ENCODE peak calls at places on chromosomes 4 and X, in five cellular contexts. X is upper lobe of left lung, D is right lobe of liver, B is ovary, C is fibroblast of pulmonary artery. O is an unnamed sample.

GRCh38 chr4:52982246-52982950 is 120.3 kb downstream of the RASL11B start:
- DNase-seq in X (no peak), D (no peak), B (no peak), C (peak; percentile 80), O (peak; percentile 81)

GRCh38 chr4:147754037-147754445 is 22.2 kb downstream of the ARHGAP10 start:
- DNase-seq in X (no peak), D (no peak), B (no peak), C (peak; percentile 68), O (peak; percentile 89)

GRCh38 chr4:30719363-30720020 is 677 bp upstream of the PCDH7 start:
- DNase-seq in X (peak; percentile 83), D (no peak), B (peak; percentile 21), C (peak; percentile 65), O (peak; percentile 71)

GRCh38 chrX:142804085-142804484 is 221.6 kb upstream of the SPANXN4 start:
- DNase-seq in X (no peak), D (no peak), B (no peak), C (no peak), O (no peak)

GRCh38 chrX:11336201-11336600 is 43.0 kb downstream of the AMELX start:
- DNase-seq in X (no peak), D (no peak), B (no peak), C (no peak), O (no peak)

GRCh38 chr4:18813055-18813454 is 791.5 kb upstream of the LCORL start:
- DNase-seq in X (no peak), D (no peak), B (no peak), C (no peak), O (no peak)

GRCh38 chr4:175916636-175917351 is 104.7 kb upstream of the GPM6A start:
- DNase-seq in X (no peak), D (no peak), B (no peak), C (no peak), O (no peak)

GRCh38 chr4:60128916-60129315 is 1071.2 kb upstream of the ADGRL3 start:
- DNase-seq in X (no peak), D (no peak), B (no peak), C (no peak), O (no peak)

GRCh38 chrX:17081969-17082368 is 135.5 kb downstream of the REPS2 start:
- DNase-seq in X (no peak), D (no peak), B (no peak), C (no peak), O (no peak)

GRCh38 chr4:78561677-78562076 is 10.1 kb downstream of the ANXA3 start:
- DNase-seq in X (no peak), D (no peak), B (no peak), C (peak; percentile 51), O (peak; percentile 84)

GRCh38 chrX:110847334-110847733 is 51.7 kb upstream of the CHRDL1 start:
- DNase-seq in X (no peak), D (no peak), B (no peak), C (peak; percentile 68), O (peak; percentile 81)

GRCh38 chrX:154439841-154440240 is 2.9 kb downstream of the GDI1 start:
- DNase-seq in X (no peak), D (peak; percentile 72), B (no peak), C (no peak), O (no peak)

GRCh38 chrX:25105251-25105650 is 89.5 kb upstream of the ARX start:
- DNase-seq in X (no peak), D (no peak), B (no peak), C (no peak), O (no peak)

GRCh38 chr4:62135565-62136156 is 935.5 kb downstream of the ADGRL3 start:
- DNase-seq in X (no peak), D (no peak), B (no peak), C (peak; percentile 25), O (no peak)

GRCh38 chr4:55758570-55758969 is 61.0 kb upstream of the EXOC1L start:
- DNase-seq in X (no peak), D (no peak), B (no peak), C (no peak), O (no peak)

GRCh38 chr4:189081831-189082230 is 858.8 kb upstream of the FRG1 start:
- DNase-seq in X (no peak), D (no peak), B (no peak), C (no peak), O (no peak)

GRCh38 chr4:153962311-153963039 is 173.6 kb upstream of the SFRP2 start:
- DNase-seq in X (no peak), D (no peak), B (no peak), C (no peak), O (no peak)

GRCh38 chr4:78923459-78924312 is 15.6 kb downstream of the PAQR3 start:
- DNase-seq in X (no peak), D (no peak), B (no peak), C (peak; percentile 9), O (no peak)

GRCh38 chr4:85475631-85476233 is 782 bp downstream of the ARHGAP24 start:
- DNase-seq in X (peak; percentile 81), D (no peak), B (peak; percentile 42), C (peak; percentile 62), O (peak; percentile 39)

GRCh38 chr4:100843897-100844296 is 326.1 kb upstream of the EMCN start:
- DNase-seq in X (no peak), D (no peak), B (no peak), C (no peak), O (no peak)

GRCh38 chr4:148530114-148530513 is 87.9 kb upstream of the NR3C2 start:
- DNase-seq in X (no peak), D (no peak), B (no peak), C (no peak), O (no peak)

GRCh38 chr4:101158136-101158485 is 189.2 kb downstream of the PPP3CA start:
- DNase-seq in X (no peak), D (no peak), B (no peak), C (no peak), O (no peak)

GRCh38 chr4:6259886-6260285 is 9.8 kb upstream of the WFS1 start:
- DNase-seq in X (no peak), D (no peak), B (no peak), C (no peak), O (no peak)

GRCh38 chr4:99845708-99846469 is 29.3 kb downstream of the DAPP1 start:
- DNase-seq in X (no peak), D (no peak), B (no peak), C (no peak), O (no peak)

GRCh38 chrX:139287155-139287924 is 243.2 kb upstream of the F9 start:
- DNase-seq in X (no peak), D (peak; percentile 60), B (no peak), C (no peak), O (no peak)

GRCh38 chr4:3649491-3649890 is 116.7 kb upstream of the ADRA2C start:
- DNase-seq in X (no peak), D (no peak), B (no peak), C (no peak), O (no peak)

GRCh38 chr4:123922847-123923246 is 526.3 kb downstream of the SPRY1 start:
- DNase-seq in X (no peak), D (no peak), B (no peak), C (peak; percentile 26), O (peak; percentile 25)

GRCh38 chrX:13064599-13065143 is 20.3 kb upstream of the FAM9C start:
- DNase-seq in X (no peak), D (no peak), B (no peak), C (peak; percentile 77), O (peak; percentile 78)

GRCh38 chr4:128572778-128573241 is 236.7 kb upstream of the JADE1 start:
- DNase-seq in X (no peak), D (no peak), B (no peak), C (no peak), O (no peak)

GRCh38 chr4:80189956-80190671 is 7.2 kb upstream of the PRDM8 start:
- DNase-seq in X (peak; percentile 32), D (no peak), B (no peak), C (peak; percentile 16), O (peak; percentile 45)
- H3K4me3 ChIP-seq in X (no peak overlapping the region), D (no peak overlapping the region), B (no peak overlapping the region), C (no peak overlapping the region), O (no peak overlapping the region)

GRCh38 chr4:10024303-10024702 is 3.0 kb upstream of the SLC2A9 start:
- DNase-seq in X (no peak), D (no peak), B (no peak), C (no peak), O (no peak)

GRCh38 chr4:10023806-10024205 is 2.5 kb upstream of the SLC2A9 start:
- DNase-seq in X (peak; percentile 18), D (no peak), B (no peak), C (peak; percentile 32), O (no peak)

GRCh38 chr4:10023050-10023419 is 1.7 kb upstream of the SLC2A9 start:
- DNase-seq in X (no peak), D (no peak), B (no peak), C (no peak), O (no peak)

GRCh38 chr4:10026485-10026884 is 5.2 kb upstream of the SLC2A9 start:
- DNase-seq in X (no peak), D (no peak), B (no peak), C (no peak), O (no peak)

DNA sequence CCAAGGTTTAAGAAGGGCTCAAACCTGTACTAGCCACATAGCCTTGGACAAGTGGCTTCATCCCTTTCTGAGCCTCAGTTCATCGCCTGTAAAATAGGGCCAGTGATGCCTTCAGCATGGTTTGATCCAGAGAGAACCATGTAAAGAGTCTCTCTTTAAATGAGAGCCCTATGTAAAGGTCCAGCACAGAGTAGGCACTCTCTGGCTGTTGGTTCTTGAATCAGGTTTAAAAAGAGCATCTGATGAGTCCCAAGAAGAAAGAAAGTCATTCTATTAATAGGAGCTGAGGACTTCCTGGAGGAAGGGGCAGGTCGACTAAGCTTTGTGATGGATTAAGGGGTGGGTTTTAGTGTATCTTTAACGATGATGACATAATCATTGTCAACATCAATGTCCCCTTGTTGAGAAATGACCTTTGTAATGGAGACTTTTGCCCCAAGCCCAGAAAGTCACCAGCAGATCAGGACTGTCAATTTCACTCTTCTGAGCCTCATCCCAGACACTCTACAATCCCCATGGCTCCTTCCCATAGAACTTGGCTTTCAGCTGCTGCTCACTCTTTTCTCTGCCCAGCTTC is 4.0 kb upstream of the SLC2A9 start:
- DNase-seq in X (no peak), D (no peak), B (no peak), C (no peak), O (no peak)
- TF ChIP-seq CTCF in X (no peak), D (no peak), B (no peak), C (no peak), O (no peak)

DNA sequence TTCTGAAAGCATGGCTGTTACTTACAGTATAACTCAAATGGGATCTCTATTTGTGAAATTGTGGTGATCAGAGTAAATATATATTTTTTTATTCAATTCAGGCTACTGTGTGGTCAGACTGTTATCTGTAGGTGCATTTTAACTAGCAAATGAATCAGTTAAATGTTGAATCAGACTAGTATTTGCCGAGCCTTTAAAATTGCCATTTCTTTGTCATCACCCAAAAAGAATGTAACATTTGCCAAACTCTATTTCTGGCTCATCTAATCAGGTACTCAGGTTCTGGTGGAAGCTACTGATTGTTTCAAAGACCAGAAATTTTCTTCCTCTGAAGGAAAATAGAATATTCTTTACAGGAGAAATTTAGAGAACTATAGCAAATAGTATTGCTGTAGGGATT is 1.8 kb upstream of the NAA15 start:
- DNase-seq in X (no peak), D (no peak), B (no peak), C (no peak), O (no peak)
- H3K4me3 ChIP-seq in X (no peak overlapping the region), D (no peak overlapping the region), B (no peak overlapping the region), C (peak overlapping the region; percentile 90), O (peak overlapping the region; percentile 93)

DNA sequence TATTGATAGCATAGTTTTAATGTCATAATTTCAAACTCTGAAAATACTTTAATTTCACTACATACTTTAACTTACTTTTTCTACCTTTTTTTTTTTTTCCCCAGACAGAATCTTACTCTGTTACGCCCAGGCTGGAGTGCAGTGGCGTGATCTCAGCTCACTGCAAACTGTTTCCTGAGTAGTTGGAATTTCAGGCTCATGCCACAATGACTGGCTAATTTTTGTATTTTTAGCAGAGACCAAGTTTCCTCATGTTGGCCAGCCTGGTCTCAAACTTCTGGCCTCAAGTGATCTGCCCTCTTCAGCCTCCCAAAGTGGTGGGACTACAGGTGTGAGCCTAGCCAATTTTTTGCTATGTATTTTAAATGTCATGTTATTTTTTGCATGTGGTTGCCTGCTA is 741.6 kb downstream of the TRAM1L1 start:
- DNase-seq in X (no peak), D (no peak), B (no peak), C (no peak), O (no peak)
- TF ChIP-seq CTCF in X (no peak), D (no peak), B (no peak), C (no peak), O (no peak)